ENCODE peak calls at places on chromosome 21, in nine cellular contexts. E is body of pancreas; G is upper lobe of right lung; Z is GM23338; T is GM23248; D is brain microvascular endothelial cell; H is keratinocyte; U is effector memory CD4-positive, alpha-beta T cell; I is fibroblast of lung. C is an unnamed sample. For H3K27me3, the result is how much of the 10 kb centered on the place peaks cover.

GRCh38 chr21:41369105-41369914 is 7.5 kb downstream of the MX2 start:
- DNase-seq in D (no peak), U (peak), E (peak), G (peak), T (peak), Z (peak), I (no peak), H (no peak), C (peak)

GRCh38 chr21:33300701-33301631 is 23.8 kb upstream of the IFNAR1 start:
- DNase-seq in E (no peak), I (no peak), Z (no peak), U (no peak), T (no peak), G (no peak), H (no peak), D (no peak), C (no peak)

GRCh38 chr21:18522181-18522771 is 118.7 kb upstream of the TMPRSS15 start:
- DNase-seq in U (no peak), Z (peak), I (peak), D (peak), E (no peak), T (no peak), G (no peak), H (no peak), C (no peak)

GRCh38 chr21:34580181-34580700 is 34.7 kb downstream of the RCAN1 start:
- DNase-seq in Z (no peak), D (no peak), I (no peak), H (no peak), U (no peak), E (peak), G (no peak), T (peak), C (no peak)

GRCh38 chr21:20108976-20109375 is 889.2 kb upstream of the NCAM2 start:
- DNase-seq in G (no peak), T (no peak), E (no peak), U (no peak), Z (no peak), D (no peak), I (no peak), H (no peak), C (no peak)

GRCh38 chr21:39612233-39613028 is at the start of gene B3GALT5:
- DNase-seq in G (no peak), T (no peak), I (peak), Z (peak), H (no peak), E (peak), D (no peak), U (no peak), C (no peak)

GRCh38 chr21:40671721-40672120 is 175.2 kb downstream of the DSCAM start:
- DNase-seq in H (no peak), D (no peak), T (no peak), Z (no peak), G (no peak), I (peak), E (no peak), U (no peak), C (no peak)

GRCh38 chr21:34061983-34062382 is 11.4 kb upstream of the MRPS6 start:
- DNase-seq in I (no peak), G (no peak), E (no peak), T (no peak), Z (peak), H (no peak), D (no peak), U (no peak), C (no peak)

GRCh38 chr21:22438428-22439086 is 1440.3 kb downstream of the NCAM2 start:
- DNase-seq in I (no peak), Z (peak), G (no peak), U (no peak), T (no peak), D (no peak), E (no peak), H (no peak), C (no peak)

GRCh38 chr21:33290441-33290840 is 24.3 kb downstream of the IL10RB start:
- DNase-seq in I (no peak), Z (no peak), E (no peak), G (no peak), H (no peak), D (no peak), T (no peak), U (no peak), C (no peak)

GRCh38 chr21:22120616-22121266 is 1122.5 kb downstream of the NCAM2 start:
- DNase-seq in E (no peak), I (no peak), U (no peak), D (no peak), H (no peak), Z (peak), G (peak), T (peak), C (no peak)

GRCh38 chr21:42515708-42516502 is 2.3 kb downstream of the SLC37A1 start:
- DNase-seq in G (peak), I (no peak), T (peak), Z (peak), H (no peak), U (no peak), E (no peak), D (no peak), C (no peak)

GRCh38 chr21:28489197-28489596 is 503.5 kb downstream of the LTN1 start:
- DNase-seq in E (no peak), I (peak), Z (no peak), T (no peak), D (no peak), U (no peak), G (no peak), H (no peak), C (no peak)

GRCh38 chr21:33541756-33542639 is at the start of gene GART:
- DNase-seq in I (peak), T (peak), D (peak), Z (peak), U (peak), G (peak), H (no peak), E (peak), C (peak)

GRCh38 chr21:18499761-18500376 is 96.3 kb upstream of the TMPRSS15 start:
- DNase-seq in T (peak), U (no peak), E (peak), D (peak), I (peak), H (no peak), G (no peak), Z (peak), C (no peak)

GRCh38 chr21:28949318-28949717 is 43.4 kb downstream of the LTN1 start:
- DNase-seq in G (no peak), I (no peak), T (no peak), H (no peak), D (no peak), Z (no peak), E (no peak), U (no peak), C (no peak)

GRCh38 chr21:29257701-29258100 is 41.0 kb upstream of the BACH1 start:
- DNase-seq in Z (no peak), I (no peak), E (no peak), T (peak), H (no peak), G (no peak), U (no peak), D (no peak), C (no peak)

GRCh38 chr21:32884062-32884461 is 112.5 kb upstream of the PAXBP1 start:
- DNase-seq in E (no peak), U (no peak), G (no peak), T (no peak), Z (peak), H (no peak), I (no peak), D (no peak), C (no peak)

GRCh38 chr21:33214056-33214455 is 15.7 kb upstream of the IFNAR2 start:
- DNase-seq in G (no peak), D (no peak), Z (no peak), I (no peak), U (no peak), E (no peak), H (no peak), T (no peak), C (no peak)

GRCh38 chr21:42208801-42209490 is 10.0 kb upstream of the ABCG1 start:
- DNase-seq in D (no peak), Z (no peak), U (no peak), T (no peak), H (no peak), E (no peak), G (peak), I (no peak), C (no peak)

GRCh38 chr21:29133241-29133640 is 2.8 kb downstream of the MAP3K7CL start:
- DNase-seq in Z (no peak), D (no peak), G (no peak), H (no peak), U (no peak), E (no peak), T (no peak), I (peak), C (no peak)

GRCh38 chr21:38346286-38346685 is 89.5 kb downstream of the KCNJ15 start:
- DNase-seq in I (no peak), E (no peak), U (no peak), T (no peak), H (no peak), Z (no peak), D (no peak), G (no peak), C (no peak)

GRCh38 chr21:38340131-38340530 is 83.3 kb downstream of the KCNJ15 start:
- DNase-seq in I (no peak), G (no peak), U (no peak), Z (no peak), H (no peak), D (no peak), E (no peak), T (no peak), C (no peak)

GRCh38 chr21:38343691-38344090 is 86.9 kb downstream of the KCNJ15 start:
- DNase-seq in G (peak), D (peak), I (peak), E (peak), T (peak), Z (no peak), U (no peak), H (no peak), C (no peak)

GRCh38 chr21:38341546-38342012 is 84.8 kb downstream of the KCNJ15 start:
- DNase-seq in G (peak), E (no peak), U (no peak), D (no peak), T (no peak), I (no peak), Z (no peak), H (no peak), C (no peak)

DNA sequence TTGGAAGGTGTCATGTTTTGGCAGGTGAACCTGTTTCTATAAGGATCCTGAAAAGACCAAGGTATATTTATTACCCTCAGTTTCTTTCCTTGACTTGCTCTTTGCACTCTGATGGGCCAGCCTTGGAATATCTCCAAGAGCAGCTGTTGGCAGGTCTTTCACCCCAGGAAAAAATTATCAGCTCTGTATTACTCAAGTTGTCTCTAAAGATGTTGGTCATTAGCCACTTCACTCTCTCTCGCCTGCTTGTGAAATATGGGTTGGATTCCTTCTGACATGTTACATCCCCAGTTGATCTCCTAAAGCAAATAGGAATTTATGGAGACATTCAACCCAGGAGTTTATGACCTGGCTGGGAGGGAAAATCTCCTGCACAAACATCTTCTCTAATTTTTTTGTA is 85.9 kb downstream of the KCNJ15 start:
- DNase-seq in D (no peak), G (no peak), Z (no peak), E (no peak), H (no peak), U (no peak), T (no peak), I (no peak), C (no peak)
- H3K27me3 ChIP-seq in D (under half), G (under half), Z (under half), E (under half), H (under half), U (under half), T (under half), I (under half), C (under half)

DNA sequence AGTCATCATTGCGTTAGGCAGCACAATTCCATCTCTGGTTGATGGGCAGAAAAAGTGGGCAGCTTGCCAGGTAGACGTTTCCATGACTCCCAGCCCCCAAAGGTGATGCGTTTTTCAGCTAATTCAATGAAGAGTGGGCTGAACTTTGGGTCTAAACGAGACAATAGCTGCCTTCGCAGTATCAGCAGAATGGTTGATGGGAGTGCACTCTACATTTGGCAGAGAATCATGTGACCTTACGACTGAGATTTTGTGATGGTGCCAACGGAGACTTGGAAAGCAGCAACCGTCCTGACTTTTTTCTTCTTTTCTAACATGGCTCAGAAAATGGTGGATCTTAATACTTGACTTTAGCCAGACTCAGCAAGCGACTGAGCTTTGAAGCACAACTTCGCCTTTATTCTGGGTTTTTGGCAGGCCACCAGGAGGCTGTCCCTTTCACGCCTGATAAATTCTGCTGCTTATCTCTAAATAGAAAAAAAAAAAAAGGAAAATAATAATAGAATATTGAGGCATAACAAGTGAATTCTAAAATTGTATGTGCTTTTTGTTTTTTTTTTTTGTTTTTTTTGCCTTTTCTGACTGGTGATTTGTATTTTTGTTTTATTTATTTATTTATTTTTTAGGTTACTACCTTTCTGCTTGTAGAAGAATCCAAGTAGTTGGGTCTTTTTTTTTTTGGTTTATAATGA is 804.8 kb downstream of the USP25 start:
- DNase-seq in H (no peak), D (no peak), Z (no peak), T (peak), U (no peak), G (no peak), E (peak), I (peak), C (no peak)
- H3K4me3 ChIP-seq in H (peak), D (peak), Z (no peak), T (peak), U (no peak), G (peak), E (no peak), I (peak), C (no peak)

DNA sequence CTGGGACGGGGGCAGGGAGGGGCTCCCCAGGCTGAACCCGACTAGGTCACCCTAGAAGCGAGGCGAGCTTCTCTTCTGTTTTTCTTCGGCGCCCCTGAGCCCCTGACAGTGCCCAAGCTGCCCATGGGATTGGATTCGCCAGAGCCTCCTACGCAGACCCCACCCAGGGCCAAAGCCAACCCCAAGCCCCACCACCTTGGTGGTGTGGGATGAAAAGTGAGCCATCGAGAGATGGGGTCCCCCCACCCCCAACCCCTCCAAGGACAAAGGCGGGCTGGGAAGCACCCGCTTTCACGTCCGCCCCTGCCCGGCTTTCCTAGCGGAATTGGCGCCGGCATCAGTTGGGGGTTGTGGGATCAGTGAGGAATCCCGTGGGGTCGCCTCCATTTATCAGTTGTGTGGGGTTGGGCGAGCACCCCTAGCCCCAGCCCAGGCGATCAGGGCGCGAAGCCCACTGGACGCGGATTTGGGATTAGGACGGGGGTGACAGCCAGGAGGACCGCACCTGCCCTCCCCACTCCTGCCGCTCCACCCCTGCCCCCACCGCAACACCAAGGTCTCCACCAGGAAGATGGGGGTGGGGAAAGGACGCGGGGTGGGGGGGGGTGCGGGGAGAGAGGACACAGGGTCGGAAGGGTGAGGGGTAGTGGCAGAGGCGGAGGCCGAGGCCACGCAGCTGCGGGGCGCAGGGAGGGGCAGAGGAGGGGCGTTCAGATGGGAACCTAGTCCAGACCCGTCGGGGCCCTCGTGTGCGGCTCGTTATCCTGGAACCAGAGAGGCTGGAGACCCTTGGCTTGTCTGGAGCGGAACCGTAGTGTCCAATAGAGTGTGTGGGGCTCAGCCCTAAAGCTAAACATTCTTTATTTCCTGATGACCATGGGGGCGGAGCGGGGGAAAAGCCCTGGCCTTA is 4.4 kb downstream of the TSPEAR start:
- DNase-seq in E (no peak), D (no peak), Z (peak), G (no peak), H (no peak), I (no peak), T (no peak), U (no peak), C (no peak)
- H3K27me3 ChIP-seq in E (under half), D (half or more), Z (half or more), G (half or more), H (under half), I (half or more), T (half or more), U (half or more), C (under half)

GRCh38 chr21:38471766-38472165 is 26.5 kb downstream of the ERG start:
- DNase-seq in E (no peak), T (no peak), Z (no peak), U (no peak), G (no peak), I (no peak), H (no peak), D (no peak), C (no peak)
- H3K4me3 ChIP-seq in E (no peak), T (no peak), Z (no peak), U (no peak), G (no peak), I (no peak), H (no peak), D (no peak), C (no peak)

GRCh38 chr21:37916795-37917142 is 512 bp upstream of the KCNJ6 start:
- DNase-seq in G (no peak), D (no peak), T (peak), Z (peak), I (no peak), E (no peak), H (no peak), U (no peak), C (no peak)

GRCh38 chr21:37917612-37918011 is 1.4 kb upstream of the KCNJ6 start:
- DNase-seq in T (peak), I (peak), H (no peak), G (no peak), Z (no peak), E (no peak), D (peak), U (no peak), C (no peak)

GRCh38 chr21:37915516-37915915 is 741 bp downstream of the KCNJ6 start:
- DNase-seq in I (no peak), T (no peak), D (no peak), U (no peak), G (no peak), E (no peak), Z (peak), H (no peak), C (no peak)

GRCh38 chr21:37914211-37914900 is 1.9 kb downstream of the KCNJ6 start:
- DNase-seq in H (no peak), I (peak), D (peak), G (peak), Z (peak), T (peak), U (no peak), E (no peak), C (no peak)

GRCh38 chr21:37915941-37916794 is at the start of gene KCNJ6:
- DNase-seq in Z (peak), G (peak), T (peak), U (no peak), I (peak), D (peak), E (peak), H (no peak), C (no peak)
- H3K27me3 ChIP-seq in Z (under half), G (half or more), T (under half), U (under half), I (under half), D (under half), E (under half), H (under half), C (under half)

GRCh38 chr21:46021978-46022544 is 40.5 kb downstream of the COL6A1 start:
- DNase-seq in I (peak), Z (no peak), T (peak), G (no peak), H (no peak), U (no peak), D (no peak), E (no peak), C (no peak)
- H3K4me3 ChIP-seq in I (no peak), Z (no peak), T (peak), G (no peak), H (no peak), U (no peak), D (no peak), E (no peak), C (no peak)

DNA sequence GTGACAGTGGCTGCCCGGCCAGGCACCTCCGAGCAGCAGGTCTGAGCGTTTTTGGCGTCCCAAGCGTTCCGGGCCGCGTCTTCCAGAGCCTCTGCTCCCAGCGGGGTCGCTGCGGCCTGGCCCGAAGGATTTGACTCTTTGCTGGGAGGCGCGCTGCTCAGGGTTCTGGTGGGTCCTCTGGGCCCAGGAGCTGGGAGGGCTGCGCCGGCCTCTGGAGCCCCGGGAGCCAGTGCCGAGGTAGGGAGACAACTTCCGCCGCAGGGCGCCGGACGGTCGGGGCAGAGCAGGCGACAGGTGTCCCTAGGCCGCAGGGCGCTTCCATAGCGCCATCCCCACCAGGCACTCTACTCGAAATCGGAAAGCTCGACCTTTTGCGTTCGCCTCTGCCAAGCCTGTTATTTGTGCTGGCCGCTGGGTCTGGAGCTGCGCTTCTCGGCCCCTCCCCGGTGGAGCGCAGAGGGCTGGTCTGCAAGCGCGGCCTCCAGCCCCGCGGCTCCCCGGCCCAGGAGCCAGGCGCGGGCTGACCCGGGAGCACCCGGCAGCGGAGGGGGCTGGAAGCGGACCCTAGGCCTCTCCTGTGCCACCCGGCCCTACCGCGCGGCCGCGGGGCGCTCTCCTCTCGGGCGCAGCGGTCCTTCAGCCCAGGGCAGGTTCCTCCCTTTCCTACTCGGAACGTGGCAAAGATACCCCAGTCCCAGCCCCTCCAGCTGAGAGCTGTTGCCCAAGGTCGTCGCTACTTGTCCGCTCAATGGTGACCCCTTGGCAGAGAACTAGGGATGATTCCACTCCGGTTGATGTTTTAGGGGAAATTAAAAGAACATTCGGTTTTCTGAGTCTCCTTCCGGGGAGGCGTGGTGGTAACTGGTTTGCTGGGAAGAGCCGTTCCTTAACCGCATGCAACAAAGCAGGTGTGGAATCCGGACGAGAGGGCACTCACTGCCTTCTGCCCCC is 2.3 kb downstream of the SIM2 start:
- DNase-seq in T (no peak), E (no peak), G (peak), D (no peak), U (no peak), I (no peak), Z (peak), H (no peak), C (no peak)
- H3K27me3 ChIP-seq in T (half or more), E (half or more), G (half or more), D (half or more), U (half or more), I (half or more), Z (half or more), H (half or more), C (under half)

C was measured in CD4-positive, CD25-positive, alpha-beta regulatory T cell.